ENCODE peak calls at places on chromosome 2, in six cellular contexts. One of them, this sample, is unnamed.

GRCh38 chr2:61853086-61853847 is 593 bp downstream of the FAM161A start:
- DNase-seq in mesendoderm: peak
- DNase-seq in Peyer's patch: peak
- DNase-seq in HCT116: peak
- DNase-seq in AG04450: no peak
- DNase-seq in CD4-positive, alpha-beta T cell: no peak
- DNase-seq in this sample: no peak

GRCh38 chr2:100902833-100903405 is 83.0 kb downstream of the NPAS2 start:
- DNase-seq in mesendoderm: no peak
- DNase-seq in Peyer's patch: no peak
- DNase-seq in HCT116: peak
- DNase-seq in AG04450: peak
- DNase-seq in CD4-positive, alpha-beta T cell: no peak
- DNase-seq in this sample: no peak

GRCh38 chr2:392181-392920 is 104.5 kb upstream of the ALKAL2 start:
- DNase-seq in mesendoderm: no peak
- DNase-seq in Peyer's patch: no peak
- DNase-seq in HCT116: no peak
- DNase-seq in AG04450: no peak
- DNase-seq in CD4-positive, alpha-beta T cell: no peak
- DNase-seq in this sample: no peak

GRCh38 chr2:136863468-136863867 is 98.1 kb downstream of the THSD7B start:
- DNase-seq in mesendoderm: no peak
- DNase-seq in Peyer's patch: no peak
- DNase-seq in HCT116: no peak
- DNase-seq in AG04450: no peak
- DNase-seq in CD4-positive, alpha-beta T cell: no peak
- DNase-seq in this sample: no peak

GRCh38 chr2:127961729-127962128 is 66.1 kb downstream of the SAP130 start:
- DNase-seq in mesendoderm: peak
- DNase-seq in Peyer's patch: no peak
- DNase-seq in HCT116: no peak
- DNase-seq in AG04450: no peak
- DNase-seq in CD4-positive, alpha-beta T cell: no peak
- DNase-seq in this sample: no peak

GRCh38 chr2:196266855-196267254 is 95.5 kb upstream of the STK17B start:
- DNase-seq in mesendoderm: no peak
- DNase-seq in Peyer's patch: no peak
- DNase-seq in HCT116: no peak
- DNase-seq in AG04450: no peak
- DNase-seq in CD4-positive, alpha-beta T cell: no peak
- DNase-seq in this sample: no peak

GRCh38 chr2:199738723-199739412 is 112.1 kb downstream of the FTCDNL1 start:
- DNase-seq in mesendoderm: no peak
- DNase-seq in Peyer's patch: no peak
- DNase-seq in HCT116: no peak
- DNase-seq in AG04450: peak
- DNase-seq in CD4-positive, alpha-beta T cell: no peak
- DNase-seq in this sample: no peak

GRCh38 chr2:24334245-24334633 is 26.1 kb downstream of the ITSN2 start:
- DNase-seq in mesendoderm: no peak
- DNase-seq in Peyer's patch: no peak
- DNase-seq in HCT116: no peak
- DNase-seq in AG04450: no peak
- DNase-seq in CD4-positive, alpha-beta T cell: no peak
- DNase-seq in this sample: no peak

GRCh38 chr2:150983498-150983897 is 278.2 kb downstream of the RBM43 start:
- DNase-seq in mesendoderm: peak
- DNase-seq in Peyer's patch: no peak
- DNase-seq in HCT116: no peak
- DNase-seq in AG04450: no peak
- DNase-seq in CD4-positive, alpha-beta T cell: no peak
- DNase-seq in this sample: no peak

GRCh38 chr2:128589681-128590080 is 271.0 kb upstream of the HS6ST1 start:
- DNase-seq in mesendoderm: peak
- DNase-seq in Peyer's patch: peak
- DNase-seq in HCT116: no peak
- DNase-seq in AG04450: no peak
- DNase-seq in CD4-positive, alpha-beta T cell: no peak
- DNase-seq in this sample: peak

GRCh38 chr2:229408356-229408755 is 137.3 kb upstream of the PID1 start:
- DNase-seq in mesendoderm: peak
- DNase-seq in Peyer's patch: peak
- DNase-seq in HCT116: peak
- DNase-seq in AG04450: peak
- DNase-seq in CD4-positive, alpha-beta T cell: no peak
- DNase-seq in this sample: no peak

DNA sequence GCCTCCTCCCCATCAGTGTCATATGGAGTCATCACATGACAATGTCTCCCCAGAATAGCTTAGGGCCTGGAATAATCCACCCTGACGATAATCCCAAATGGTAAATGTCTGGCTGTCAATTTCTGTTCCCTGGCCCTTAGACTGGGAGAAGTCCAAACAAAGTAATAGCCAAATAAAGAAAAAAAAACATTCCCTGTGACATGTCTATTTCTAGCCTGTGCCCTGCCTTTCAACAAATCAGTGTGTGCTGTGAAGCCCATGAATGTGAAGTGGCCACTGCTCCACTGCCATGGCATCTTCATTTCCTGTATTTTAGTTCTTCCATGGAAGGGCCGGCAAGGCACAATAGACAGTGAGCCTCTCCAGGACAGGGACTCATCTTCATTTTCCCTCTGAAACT is 139.9 kb downstream of the ANTXR1 start:
- DNase-seq in mesendoderm: no peak
- DNase-seq in Peyer's patch: no peak
- DNase-seq in HCT116: no peak
- DNase-seq in AG04450: no peak
- DNase-seq in CD4-positive, alpha-beta T cell: no peak
- DNase-seq in this sample: no peak
- H3K27ac ChIP-seq in mesendoderm: no peak
- H3K27ac ChIP-seq in Peyer's patch: no peak
- H3K27ac ChIP-seq in HCT116: no peak
- H3K27ac ChIP-seq in AG04450: no peak
- H3K27ac ChIP-seq in CD4-positive, alpha-beta T cell: no peak
- H3K27ac ChIP-seq in this sample: no peak

DNA sequence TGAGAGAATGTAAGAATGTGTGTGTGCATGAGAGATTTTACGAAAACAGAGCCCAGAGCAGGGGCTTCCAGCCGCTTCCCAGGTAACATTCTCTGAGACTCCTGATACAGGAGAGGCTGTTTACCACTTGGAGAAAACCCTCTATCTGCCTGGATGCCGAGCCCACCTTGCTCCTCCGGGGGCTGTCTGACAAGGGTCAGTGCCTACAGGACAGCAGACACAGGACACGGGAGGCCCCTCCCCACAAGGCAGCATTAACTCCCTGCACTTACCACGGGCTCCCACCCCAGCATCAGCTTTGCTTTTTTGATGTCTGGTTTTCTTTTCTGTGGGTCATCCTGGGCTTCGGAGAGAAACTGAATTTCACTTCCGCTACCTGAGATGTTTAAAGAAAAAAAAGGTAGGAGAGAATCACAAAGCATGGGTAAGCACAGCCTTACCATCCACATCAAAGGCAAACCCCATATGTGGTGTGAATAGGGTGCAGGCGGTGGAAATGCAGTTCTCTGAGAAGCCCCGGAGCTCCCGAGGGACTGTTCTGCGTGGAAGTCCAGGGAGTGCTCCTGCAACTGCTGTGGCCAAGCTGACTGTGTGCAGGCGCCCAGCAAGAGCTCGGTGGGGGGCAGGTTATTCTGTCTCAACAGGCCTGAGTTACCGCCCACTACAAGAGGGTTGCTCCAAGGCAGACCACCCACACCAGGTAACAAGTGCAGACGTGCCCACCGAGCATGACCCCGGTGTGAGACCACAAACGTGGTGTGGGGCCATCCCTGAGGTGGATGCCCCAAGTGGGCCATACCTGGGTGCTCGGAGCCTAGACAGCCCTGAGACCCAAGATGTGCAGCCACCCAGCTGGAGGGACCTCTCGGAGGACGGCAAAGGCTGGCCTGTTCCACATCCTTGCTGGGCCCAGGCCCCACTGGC is 97.4 kb downstream of the UXS1 start:
- DNase-seq in mesendoderm: no peak
- DNase-seq in Peyer's patch: no peak
- DNase-seq in HCT116: no peak
- DNase-seq in AG04450: no peak
- DNase-seq in CD4-positive, alpha-beta T cell: peak
- DNase-seq in this sample: no peak
- H3K27ac ChIP-seq in mesendoderm: no peak
- H3K27ac ChIP-seq in Peyer's patch: peak
- H3K27ac ChIP-seq in HCT116: no peak
- H3K27ac ChIP-seq in AG04450: no peak
- H3K27ac ChIP-seq in CD4-positive, alpha-beta T cell: peak
- H3K27ac ChIP-seq in this sample: no peak

DNA sequence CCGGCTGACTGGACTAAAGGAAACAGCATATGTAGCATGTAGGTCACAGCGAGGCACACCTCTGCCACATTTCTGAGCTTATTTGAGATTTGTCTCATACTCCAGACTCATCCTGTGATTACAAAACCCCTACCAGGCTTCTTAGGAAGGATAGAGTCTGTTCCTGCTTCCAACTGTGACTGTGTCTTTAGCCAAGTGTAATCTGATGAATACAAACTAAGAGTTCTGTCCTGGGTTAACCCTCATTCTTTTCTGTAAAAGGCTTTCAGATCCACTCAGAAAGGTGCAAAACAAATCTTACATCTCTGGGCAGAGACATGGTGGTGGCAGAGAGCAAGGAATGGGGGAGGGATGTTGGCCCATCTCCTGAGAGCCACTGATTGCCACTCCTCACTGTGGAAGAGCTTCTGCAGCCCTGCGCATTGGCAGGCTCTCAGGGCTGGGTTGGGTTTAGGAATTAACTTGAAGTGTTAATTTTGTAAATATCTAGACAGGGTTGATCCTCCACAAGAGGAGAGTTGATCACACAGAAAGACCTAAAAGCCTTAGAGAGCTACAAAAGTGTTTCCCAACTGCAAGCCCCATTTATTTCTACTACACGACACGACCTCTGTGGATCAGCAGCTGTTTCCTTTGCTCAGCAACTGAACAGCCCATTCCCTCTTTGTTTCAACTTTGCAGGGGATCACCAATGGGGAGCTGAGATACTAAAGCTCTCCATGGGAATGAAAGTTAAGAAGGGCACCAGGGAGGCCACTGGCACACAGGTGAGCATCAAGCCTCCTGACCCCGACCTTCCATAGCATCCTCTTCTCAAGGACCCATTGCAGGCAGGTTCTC is 23.7 kb upstream of the SPTBN1 start:
- DNase-seq in mesendoderm: no peak
- DNase-seq in Peyer's patch: no peak
- DNase-seq in HCT116: no peak
- DNase-seq in AG04450: no peak
- DNase-seq in CD4-positive, alpha-beta T cell: no peak
- DNase-seq in this sample: no peak
- H3K27ac ChIP-seq in mesendoderm: no peak
- H3K27ac ChIP-seq in Peyer's patch: no peak
- H3K27ac ChIP-seq in HCT116: no peak
- H3K27ac ChIP-seq in AG04450: no peak
- H3K27ac ChIP-seq in CD4-positive, alpha-beta T cell: no peak
- H3K27ac ChIP-seq in this sample: no peak

DNA sequence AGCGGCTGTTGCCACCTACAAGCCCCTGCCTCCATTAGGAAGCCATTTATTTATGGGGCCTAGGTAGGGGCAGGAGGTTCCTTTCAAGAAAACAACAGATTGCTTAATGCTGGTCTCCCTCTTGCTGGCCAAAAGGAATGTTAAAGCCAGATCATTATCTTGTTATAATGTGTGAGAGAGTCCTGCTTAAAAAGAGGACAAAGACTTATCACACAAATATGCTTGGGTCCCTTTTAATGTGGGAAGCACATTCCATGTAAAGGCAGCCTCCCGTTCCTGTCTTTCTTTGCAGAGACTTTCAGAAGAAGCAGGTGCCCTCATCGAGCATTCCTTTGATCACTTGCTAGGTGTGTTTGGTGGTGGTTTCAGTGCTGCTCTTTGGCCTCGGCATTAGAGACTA is 76.4 kb downstream of the AGAP1 start:
- DNase-seq in mesendoderm: peak
- DNase-seq in Peyer's patch: no peak
- DNase-seq in HCT116: no peak
- DNase-seq in AG04450: no peak
- DNase-seq in CD4-positive, alpha-beta T cell: no peak
- DNase-seq in this sample: no peak
- H3K27ac ChIP-seq in mesendoderm: no peak
- H3K27ac ChIP-seq in Peyer's patch: no peak
- H3K27ac ChIP-seq in HCT116: no peak
- H3K27ac ChIP-seq in AG04450: no peak
- H3K27ac ChIP-seq in CD4-positive, alpha-beta T cell: no peak
- H3K27ac ChIP-seq in this sample: no peak

GRCh38 chr2:102053096-102053495 is 61.3 kb downstream of the IL1R2 start:
- DNase-seq in mesendoderm: no peak
- DNase-seq in Peyer's patch: no peak
- DNase-seq in HCT116: no peak
- DNase-seq in AG04450: no peak
- DNase-seq in CD4-positive, alpha-beta T cell: no peak
- DNase-seq in this sample: no peak
- H3K27ac ChIP-seq in mesendoderm: no peak
- H3K27ac ChIP-seq in Peyer's patch: no peak
- H3K27ac ChIP-seq in HCT116: no peak
- H3K27ac ChIP-seq in AG04450: no peak
- H3K27ac ChIP-seq in CD4-positive, alpha-beta T cell: no peak
- H3K27ac ChIP-seq in this sample: peak

GRCh38 chr2:36707050-36707449 is 10.5 kb downstream of the VIT start:
- DNase-seq in mesendoderm: no peak
- DNase-seq in Peyer's patch: no peak
- DNase-seq in HCT116: no peak
- DNase-seq in AG04450: no peak
- DNase-seq in CD4-positive, alpha-beta T cell: no peak
- DNase-seq in this sample: no peak
- H3K27ac ChIP-seq in mesendoderm: no peak
- H3K27ac ChIP-seq in Peyer's patch: no peak
- H3K27ac ChIP-seq in HCT116: no peak
- H3K27ac ChIP-seq in AG04450: no peak
- H3K27ac ChIP-seq in CD4-positive, alpha-beta T cell: no peak
- H3K27ac ChIP-seq in this sample: peak

This sample was measured in suprapubic skin.